ENCODE peak calls at places on chromosomes 2 and 18, in nine cellular contexts. One of them, this sample, is unnamed.

GRCh38 chr18:63470751-63471150 is 6.0 kb upstream of the SERPINB5 start:
- DNase-seq in memory B cell: no peak
- DNase-seq in AG10803: no peak
- DNase-seq in activated T-helper 1 cell treated with Interleukin-2 at 50 U/mL for 16 hours: no peak
- DNase-seq in BJ: no peak
- DNase-seq in HTR-8/SVneo: no peak
- DNase-seq in T-helper 9 cell: no peak
- DNase-seq in mucosa of gallbladder: no peak
- DNase-seq in endothelial cell: no peak
- DNase-seq in this sample: no peak

GRCh38 chr2:237207641-237208040 is 122.0 kb downstream of the COPS8 start:
- DNase-seq in mucosa of gallbladder: peak
- DNase-seq in HTR-8/SVneo: no peak
- DNase-seq in BJ: peak
- DNase-seq in endothelial cell: no peak
- DNase-seq in AG10803: peak
- DNase-seq in T-helper 9 cell: no peak
- DNase-seq in activated T-helper 1 cell treated with Interleukin-2 at 50 U/mL for 16 hours: no peak
- DNase-seq in memory B cell: no peak
- DNase-seq in this sample: no peak

GRCh38 chr18:59514193-59514592 is 155.1 kb upstream of the LMAN1 start:
- DNase-seq in AG10803: peak
- DNase-seq in endothelial cell: peak
- DNase-seq in HTR-8/SVneo: no peak
- DNase-seq in T-helper 9 cell: no peak
- DNase-seq in memory B cell: no peak
- DNase-seq in activated T-helper 1 cell treated with Interleukin-2 at 50 U/mL for 16 hours: no peak
- DNase-seq in BJ: peak
- DNase-seq in mucosa of gallbladder: peak
- DNase-seq in this sample: peak

GRCh38 chr18:62898359-62898758 is 183.0 kb downstream of the PHLPP1 start:
- DNase-seq in memory B cell: no peak
- DNase-seq in BJ: no peak
- DNase-seq in AG10803: no peak
- DNase-seq in T-helper 9 cell: no peak
- DNase-seq in mucosa of gallbladder: no peak
- DNase-seq in activated T-helper 1 cell treated with Interleukin-2 at 50 U/mL for 16 hours: no peak
- DNase-seq in endothelial cell: no peak
- DNase-seq in HTR-8/SVneo: no peak
- DNase-seq in this sample: no peak

GRCh38 chr2:103144837-103145236 is 383.0 kb downstream of the TMEM182 start:
- DNase-seq in BJ: no peak
- DNase-seq in mucosa of gallbladder: no peak
- DNase-seq in memory B cell: no peak
- DNase-seq in endothelial cell: no peak
- DNase-seq in activated T-helper 1 cell treated with Interleukin-2 at 50 U/mL for 16 hours: no peak
- DNase-seq in HTR-8/SVneo: no peak
- DNase-seq in T-helper 9 cell: no peak
- DNase-seq in AG10803: no peak
- DNase-seq in this sample: no peak

GRCh38 chr2:45935791-45936622 is 284.5 kb downstream of the PRKCE start:
- DNase-seq in endothelial cell: peak
- DNase-seq in memory B cell: peak
- DNase-seq in mucosa of gallbladder: peak
- DNase-seq in HTR-8/SVneo: peak
- DNase-seq in AG10803: peak
- DNase-seq in BJ: peak
- DNase-seq in T-helper 9 cell: no peak
- DNase-seq in activated T-helper 1 cell treated with Interleukin-2 at 50 U/mL for 16 hours: no peak
- DNase-seq in this sample: peak

GRCh38 chr2:28344756-28345291 is 47.8 kb upstream of the FOSL2 start:
- DNase-seq in memory B cell: no peak
- DNase-seq in T-helper 9 cell: no peak
- DNase-seq in AG10803: no peak
- DNase-seq in HTR-8/SVneo: no peak
- DNase-seq in mucosa of gallbladder: no peak
- DNase-seq in endothelial cell: no peak
- DNase-seq in BJ: no peak
- DNase-seq in activated T-helper 1 cell treated with Interleukin-2 at 50 U/mL for 16 hours: no peak
- DNase-seq in this sample: no peak

GRCh38 chr2:183597841-183598240 is 473.6 kb downstream of the NUP35 start:
- DNase-seq in AG10803: no peak
- DNase-seq in BJ: no peak
- DNase-seq in T-helper 9 cell: no peak
- DNase-seq in HTR-8/SVneo: no peak
- DNase-seq in mucosa of gallbladder: no peak
- DNase-seq in activated T-helper 1 cell treated with Interleukin-2 at 50 U/mL for 16 hours: no peak
- DNase-seq in memory B cell: no peak
- DNase-seq in endothelial cell: no peak
- DNase-seq in this sample: no peak

GRCh38 chr2:165238295-165238694 is 919 bp upstream of the SCN2A start:
- DNase-seq in endothelial cell: peak
- DNase-seq in BJ: no peak
- DNase-seq in HTR-8/SVneo: no peak
- DNase-seq in mucosa of gallbladder: no peak
- DNase-seq in memory B cell: no peak
- DNase-seq in T-helper 9 cell: no peak
- DNase-seq in activated T-helper 1 cell treated with Interleukin-2 at 50 U/mL for 16 hours: no peak
- DNase-seq in AG10803: peak
- DNase-seq in this sample: peak

GRCh38 chr18:24293254-24293653 is 104.4 kb downstream of the OSBPL1A start:
- DNase-seq in T-helper 9 cell: no peak
- DNase-seq in mucosa of gallbladder: no peak
- DNase-seq in BJ: no peak
- DNase-seq in endothelial cell: no peak
- DNase-seq in HTR-8/SVneo: no peak
- DNase-seq in activated T-helper 1 cell treated with Interleukin-2 at 50 U/mL for 16 hours: no peak
- DNase-seq in memory B cell: no peak
- DNase-seq in AG10803: no peak
- DNase-seq in this sample: peak

GRCh38 chr2:65711863-65712262 is 279.5 kb upstream of the SPRED2 start:
- DNase-seq in activated T-helper 1 cell treated with Interleukin-2 at 50 U/mL for 16 hours: no peak
- DNase-seq in mucosa of gallbladder: no peak
- DNase-seq in BJ: no peak
- DNase-seq in T-helper 9 cell: no peak
- DNase-seq in AG10803: no peak
- DNase-seq in endothelial cell: no peak
- DNase-seq in HTR-8/SVneo: no peak
- DNase-seq in memory B cell: no peak
- DNase-seq in this sample: no peak

GRCh38 chr2:60589093-60589492 is 35.6 kb upstream of the BCL11A start:
- DNase-seq in endothelial cell: no peak
- DNase-seq in AG10803: no peak
- DNase-seq in BJ: no peak
- DNase-seq in memory B cell: no peak
- DNase-seq in HTR-8/SVneo: no peak
- DNase-seq in activated T-helper 1 cell treated with Interleukin-2 at 50 U/mL for 16 hours: no peak
- DNase-seq in T-helper 9 cell: no peak
- DNase-seq in mucosa of gallbladder: no peak
- DNase-seq in this sample: no peak

GRCh38 chr2:54419386-54419785 is 36.7 kb upstream of the SPTBN1 start:
- DNase-seq in HTR-8/SVneo: no peak
- DNase-seq in AG10803: peak
- DNase-seq in mucosa of gallbladder: no peak
- DNase-seq in memory B cell: no peak
- DNase-seq in activated T-helper 1 cell treated with Interleukin-2 at 50 U/mL for 16 hours: no peak
- DNase-seq in T-helper 9 cell: no peak
- DNase-seq in BJ: no peak
- DNase-seq in endothelial cell: no peak
- DNase-seq in this sample: no peak

GRCh38 chr18:44586782-44587524 is 93.7 kb upstream of the SETBP1 start:
- DNase-seq in BJ: no peak
- DNase-seq in T-helper 9 cell: no peak
- DNase-seq in mucosa of gallbladder: no peak
- DNase-seq in memory B cell: no peak
- DNase-seq in HTR-8/SVneo: no peak
- DNase-seq in activated T-helper 1 cell treated with Interleukin-2 at 50 U/mL for 16 hours: no peak
- DNase-seq in AG10803: no peak
- DNase-seq in endothelial cell: no peak
- DNase-seq in this sample: no peak

GRCh38 chr18:3660719-3661118 is 210.7 kb downstream of the TGIF1 start:
- DNase-seq in mucosa of gallbladder: no peak
- DNase-seq in HTR-8/SVneo: no peak
- DNase-seq in activated T-helper 1 cell treated with Interleukin-2 at 50 U/mL for 16 hours: no peak
- DNase-seq in memory B cell: no peak
- DNase-seq in AG10803: no peak
- DNase-seq in T-helper 9 cell: no peak
- DNase-seq in endothelial cell: no peak
- DNase-seq in BJ: no peak
- DNase-seq in this sample: no peak

GRCh38 chr2:64617631-64618151 is 36.0 kb downstream of the SERTAD2 start:
- DNase-seq in AG10803: no peak
- DNase-seq in activated T-helper 1 cell treated with Interleukin-2 at 50 U/mL for 16 hours: no peak
- DNase-seq in HTR-8/SVneo: no peak
- DNase-seq in memory B cell: no peak
- DNase-seq in BJ: no peak
- DNase-seq in T-helper 9 cell: no peak
- DNase-seq in mucosa of gallbladder: no peak
- DNase-seq in endothelial cell: no peak
- DNase-seq in this sample: peak

GRCh38 chr2:134282638-134283400 is 28.9 kb downstream of the MGAT5 start:
- DNase-seq in T-helper 9 cell: no peak
- DNase-seq in AG10803: no peak
- DNase-seq in memory B cell: no peak
- DNase-seq in endothelial cell: no peak
- DNase-seq in mucosa of gallbladder: no peak
- DNase-seq in BJ: no peak
- DNase-seq in activated T-helper 1 cell treated with Interleukin-2 at 50 U/mL for 16 hours: no peak
- DNase-seq in HTR-8/SVneo: no peak
- DNase-seq in this sample: no peak

GRCh38 chr2:151051584-151052220 is 210.0 kb downstream of the RBM43 start:
- DNase-seq in HTR-8/SVneo: peak
- DNase-seq in AG10803: peak
- DNase-seq in T-helper 9 cell: no peak
- DNase-seq in endothelial cell: peak
- DNase-seq in activated T-helper 1 cell treated with Interleukin-2 at 50 U/mL for 16 hours: no peak
- DNase-seq in memory B cell: peak
- DNase-seq in mucosa of gallbladder: peak
- DNase-seq in BJ: no peak
- DNase-seq in this sample: peak

GRCh38 chr2:30113617-30114293 is 33.1 kb upstream of the YPEL5 start:
- DNase-seq in T-helper 9 cell: no peak
- DNase-seq in mucosa of gallbladder: no peak
- DNase-seq in activated T-helper 1 cell treated with Interleukin-2 at 50 U/mL for 16 hours: no peak
- DNase-seq in endothelial cell: no peak
- DNase-seq in memory B cell: no peak
- DNase-seq in BJ: peak
- DNase-seq in AG10803: peak
- DNase-seq in HTR-8/SVneo: peak
- DNase-seq in this sample: no peak

This sample was measured in neural progenitor cell.